ENCODE peak calls at places on chromosomes 16 and 17, in six cellular contexts. C, I, D, P, H and A are unnamed samples.

GRCh38 chr17:74419862-74420492 is 11.9 kb upstream of the GPRC5C start:
- DNase-seq in C (no peak), I (no peak), D (no peak), P (no peak), H (no peak), A (no peak)

GRCh38 chr17:69468211-69468610 is 53.7 kb downstream of the MAP2K6 start:
- DNase-seq in C (no peak), I (no peak), D (no peak), P (no peak), H (no peak), A (no peak)

GRCh38 chr16:50251375-50252081 is 14.8 kb upstream of the ADCY7 start:
- DNase-seq in C (peak; percentile 85), I (no peak), D (no peak), P (no peak), H (no peak), A (peak; percentile 94)

GRCh38 chr17:30225919-30226553 is 9.5 kb downstream of the SLC6A4 start:
- DNase-seq in C (no peak), I (no peak), D (no peak), P (no peak), H (no peak), A (no peak)

GRCh38 chr16:46763147-46763546 is 15.0 kb upstream of the MYLK3 start:
- DNase-seq in C (peak; percentile 24), I (no peak), D (no peak), P (no peak), H (no peak), A (no peak)

GRCh38 chr17:41781404-41782110 is 5.0 kb downstream of the JUP start:
- DNase-seq in C (peak; percentile 35), I (no peak), D (no peak), P (no peak), H (no peak), A (no peak)

GRCh38 chr17:4900231-4901107 is 1.1 kb downstream of the C17orf107 start:
- DNase-seq in C (no peak), I (no peak), D (peak; percentile 14), P (peak; percentile 62), H (peak; percentile 42), A (no peak)

GRCh38 chr16:85523602-85524364 is 89.3 kb upstream of the GSE1 start:
- DNase-seq in C (peak; percentile 75), I (no peak), D (no peak), P (no peak), H (no peak), A (peak; percentile 18)

GRCh38 chr17:48153711-48154642 is 46.4 kb downstream of the SNX11 start:
- DNase-seq in C (peak; percentile 60), I (no peak), D (peak; percentile 47), P (peak; percentile 74), H (no peak), A (peak; percentile 47)

GRCh38 chr17:77708049-77708448 is 250.5 kb upstream of the TNRC6C start:
- DNase-seq in C (no peak), I (no peak), D (no peak), P (peak; percentile 9), H (no peak), A (no peak)

GRCh38 chr17:63222655-63223054 is 223.5 kb downstream of the CYB561 start:
- DNase-seq in C (peak; percentile 6), I (peak; percentile 11), D (no peak), P (no peak), H (no peak), A (peak; percentile 57)

GRCh38 chr17:45093444-45094110 is 32.5 kb downstream of the NMT1 start:
- DNase-seq in C (peak; percentile 47), I (no peak), D (no peak), P (no peak), H (no peak), A (no peak)

GRCh38 chr17:2705888-2706795 is 5.4 kb downstream of the CLUH start:
- DNase-seq in C (no peak), I (no peak), D (no peak), P (no peak), H (no peak), A (no peak)

GRCh38 chr17:71482625-71483024 is 638.2 kb upstream of the SOX9 start:
- DNase-seq in C (no peak), I (no peak), D (no peak), P (no peak), H (no peak), A (no peak)

GRCh38 chr16:50765246-50765645 is 23.4 kb downstream of the CYLD start:
- DNase-seq in C (no peak), I (no peak), D (no peak), P (no peak), H (no peak), A (no peak)

GRCh38 chr17:64630309-64631223 is 31.5 kb downstream of the SMURF2 start:
- DNase-seq in C (no peak), I (no peak), D (no peak), P (no peak), H (no peak), A (no peak)

GRCh38 chr16:80807916-80808315 is 3.5 kb upstream of the CDYL2 start:
- DNase-seq in C (no peak), I (peak; percentile 3), D (no peak), P (no peak), H (no peak), A (peak; percentile 8)

GRCh38 chr16:57041182-57042156 is 50.9 kb upstream of the CPNE2 start:
- DNase-seq in C (no peak), I (no peak), D (peak; percentile 83), P (peak; percentile 28), H (peak; percentile 77), A (no peak)

GRCh38 chr17:53499277-53499676 is 323.4 kb upstream of the KIF2B start:
- DNase-seq in C (no peak), I (no peak), D (no peak), P (no peak), H (no peak), A (no peak)

GRCh38 chr16:1075546-1075945 is 3.0 kb downstream of the SSTR5 start:
- DNase-seq in C (no peak), I (no peak), D (no peak), P (no peak), H (no peak), A (no peak)

GRCh38 chr17:40371261-40371929 is 6.9 kb upstream of the GJD3 start:
- DNase-seq in C (no peak), I (no peak), D (peak; percentile 62), P (no peak), H (no peak), A (no peak)

GRCh38 chr16:49483651-49484451 is 110.2 kb downstream of the C16orf78 start:
- DNase-seq in C (no peak), I (no peak), D (peak; percentile 53), P (no peak), H (no peak), A (no peak)

GRCh38 chr16:21626659-21627277 is 25.6 kb downstream of the IGSF6 start:
- DNase-seq in C (peak; percentile 82), I (peak; percentile 92), D (peak; percentile 14), P (no peak), H (no peak), A (peak; percentile 98)

GRCh38 chr16:85610446-85611204 is 2.5 kb upstream of the GSE1 start:
- DNase-seq in C (peak; percentile 80), I (peak; percentile 52), D (peak; percentile 91), P (peak; percentile 93), H (peak; percentile 88), A (peak; percentile 80)

GRCh38 chr16:65749566-65749965 is 616.9 kb upstream of the CDH5 start:
- DNase-seq in C (no peak), I (no peak), D (no peak), P (no peak), H (no peak), A (no peak)

GRCh38 chr16:77660311-77660710 is 62.0 kb upstream of the NUDT7 start:
- DNase-seq in C (peak; percentile 61), I (no peak), D (no peak), P (no peak), H (no peak), A (peak; percentile 56)

GRCh38 chr17:63140255-63140654 is 174.2 kb downstream of the TANC2 start:
- DNase-seq in C (peak; percentile 39), I (no peak), D (no peak), P (no peak), H (no peak), A (peak; percentile 57)

GRCh38 chr16:66524601-66525164 is 25.2 kb downstream of the TK2 start:
- DNase-seq in C (no peak), I (no peak), D (peak; percentile 92), P (peak; percentile 49), H (no peak), A (no peak)

GRCh38 chr16:4927661-4928060 is 9.3 kb downstream of the PPL start:
- DNase-seq in C (no peak), I (no peak), D (no peak), P (no peak), H (no peak), A (no peak)

GRCh38 chr17:19336938-19337711 is 25.4 kb downstream of the B9D1 start:
- DNase-seq in C (no peak), I (no peak), D (no peak), P (no peak), H (no peak), A (no peak)

DNA sequence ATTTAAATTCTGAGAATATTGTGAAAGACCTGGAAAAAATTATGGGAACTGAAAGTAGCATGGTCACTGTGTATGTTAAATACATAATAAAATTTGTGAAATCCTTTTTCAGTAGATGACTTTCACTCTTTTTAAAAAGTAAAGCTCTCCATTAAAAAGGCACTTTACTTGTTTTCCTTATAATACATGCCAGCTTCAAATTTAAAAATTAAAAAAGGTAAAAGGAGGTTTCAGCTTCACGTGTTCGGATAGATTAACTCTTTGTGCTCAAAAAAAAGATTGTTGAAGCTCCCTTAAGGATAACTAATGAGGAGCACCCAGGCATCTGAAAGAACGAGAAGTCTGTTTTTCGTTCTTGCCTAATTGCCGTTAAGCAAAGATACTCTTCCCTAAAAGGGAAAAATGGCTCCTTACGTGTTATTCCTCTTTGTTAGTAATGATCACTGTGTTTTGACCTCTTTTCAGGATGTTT is 87.8 kb downstream of the TUBD1 start:
- DNase-seq in C (peak; percentile 61), I (no peak), D (no peak), P (no peak), H (no peak), A (peak; percentile 66)
- H3K4me3 ChIP-seq in C (no peak overlapping the region), I (no peak overlapping the region), D (peak overlapping the region; percentile 35), P (no peak overlapping the region), H (no peak overlapping the region), A (no peak overlapping the region)

GRCh38 chr17:11268176-11268575 is 27.2 kb downstream of the SHISA6 start:
- DNase-seq in C (no peak), I (no peak), D (no peak), P (no peak), H (no peak), A (no peak)

GRCh38 chr17:11269210-11269609 is 28.2 kb downstream of the SHISA6 start:
- DNase-seq in C (no peak), I (no peak), D (no peak), P (no peak), H (no peak), A (no peak)

GRCh38 chr17:11264183-11264871 is 23.3 kb downstream of the SHISA6 start:
- DNase-seq in C (no peak), I (no peak), D (peak; percentile 9), P (no peak), H (no peak), A (peak; percentile 3)
- TF ChIP-seq CTCF in C (no peak), I (peak; percentile 21), D (peak; percentile 81), P (peak; percentile 28), H (no peak), A (peak; percentile 27)

GRCh38 chr16:79286646-79287423 is 313.7 kb downstream of the MAF start:
- DNase-seq in C (no peak), I (no peak), D (peak; percentile 91), P (peak; percentile 25), H (no peak), A (no peak)
- H3K4me3 ChIP-seq in C (no peak overlapping the region), I (no peak overlapping the region), D (peak overlapping the region; percentile 39), P (peak overlapping the region; percentile 25), H (peak overlapping the region; percentile 28), A (no peak overlapping the region)

GRCh38 chr17:31339906-31340661 is 18.7 kb upstream of the EVI2A start:
- DNase-seq in C (peak; percentile 86), I (no peak), D (no peak), P (no peak), H (no peak), A (peak; percentile 80)
- TF ChIP-seq CTCF in C (no peak), I (no peak), D (no peak), P (no peak), H (no peak), A (no peak)